ENCODE peak calls at places on chromosomes 1 and 21, in ten cellular contexts. Y is activated T-cell treated with anti-CD3 and anti-CD28 coated beads, Interleukin-2, amount 50 U/mL, for 72 hours; S is stimulated activated CD4-positive, alpha-beta T cell treated with anti-CD3 and anti-CD28 coated beads, Interleukin-1b, Interleukin-23, amount 100 ng/mL, for 1 hour; G is stimulated activated CD8-positive, alpha-beta memory T cell treated with anti-CD3 and anti-CD28 coated beads, Interleukin-4, amount 100 ng/mL, for 1 hour; Q is PC-3; M is NCI-H1105 treated with DMSO at 0.1 percent for 48 hours; R is amygdala; T is HTR-8/SVneo; P is hepatocyte; O is fibroblast of gingiva. K is an unnamed sample.

GRCh38 chr1:62689524-62689923 is 1.3 kb upstream of the DOCK7 start:
- DNase-seq in Y (no peak), S (no peak), G (no peak), Q (peak; percentile 83), M (no peak), R (no peak), T (no peak), P (peak; percentile 34), O (peak; percentile 87), K (peak; percentile 11)

GRCh38 chr1:121458291-121459048 is 273.7 kb downstream of the SRGAP2C start:
- DNase-seq in Y (no peak), S (no peak), G (no peak), Q (no peak), M (peak; percentile 13), R (no peak), T (no peak), P (no peak), O (no peak), K (no peak)

GRCh38 chr1:1985375-1986050 is 18.1 kb downstream of the CFAP74 start:
- DNase-seq in Y (no peak), S (no peak), G (no peak), Q (peak; percentile 13), M (no peak), R (no peak), T (no peak), P (no peak), O (no peak), K (no peak)

GRCh38 chr1:36612121-36612520 is 129.4 kb upstream of the CSF3R start:
- DNase-seq in Y (no peak), S (no peak), G (no peak), Q (no peak), M (no peak), R (no peak), T (no peak), P (peak; percentile 34), O (no peak), K (no peak)

GRCh38 chr1:116372651-116373444 is at the start of gene ATP1A1:
- DNase-seq in Y (peak; percentile 99), S (peak; percentile 92), G (peak; percentile 96), Q (peak; percentile 95), M (peak; percentile 79), R (peak; percentile 83), T (peak; percentile 70), P (peak; percentile 98), O (peak; percentile 85), K (peak; percentile 93)

GRCh38 chr1:115496904-115497527 is 144.8 kb upstream of the VANGL1 start:
- DNase-seq in Y (no peak), S (no peak), G (no peak), Q (peak; percentile 92), M (no peak), R (no peak), T (peak; percentile 52), P (peak; percentile 31), O (peak; percentile 48), K (no peak)

GRCh38 chr21:39030127-39030884 is 152.9 kb downstream of the PSMG1 start:
- DNase-seq in Y (no peak), S (no peak), G (no peak), Q (peak; percentile 55), M (no peak), R (no peak), T (no peak), P (no peak), O (no peak), K (no peak)

GRCh38 chr1:180261524-180262160 is 31.6 kb downstream of the LHX4 start:
- DNase-seq in Y (no peak), S (no peak), G (no peak), Q (no peak), M (no peak), R (no peak), T (no peak), P (no peak), O (no peak), K (no peak)

GRCh38 chr21:42047821-42048613 is 23.1 kb upstream of the UMODL1 start:
- DNase-seq in Y (no peak), S (no peak), G (no peak), Q (peak; percentile 58), M (no peak), R (peak; percentile 20), T (peak; percentile 47), P (no peak), O (peak; percentile 78), K (no peak)

GRCh38 chr21:45502006-45502345 is 40.3 kb downstream of the SLC19A1 start:
- DNase-seq in Y (no peak), S (no peak), G (no peak), Q (no peak), M (no peak), R (no peak), T (no peak), P (no peak), O (no peak), K (no peak)

GRCh38 chr1:46940307-46940706 is 969 bp downstream of the CYP4A11 start:
- DNase-seq in Y (no peak), S (no peak), G (no peak), Q (no peak), M (no peak), R (no peak), T (no peak), P (peak; percentile 21), O (no peak), K (no peak)

GRCh38 chr1:116259665-116260064 is 113.4 kb upstream of the ATP1A1 start:
- DNase-seq in Y (no peak), S (no peak), G (no peak), Q (no peak), M (no peak), R (no peak), T (no peak), P (no peak), O (no peak), K (no peak)

K was measured in NCI-H82.